ENCODE peak calls at places on chromosomes 5 and 9, in seven cellular contexts. R is LoVo; Z is stimulated activated CD4-positive, alpha-beta T cell treated with anti-CD3 and anti-CD28 coated beads, Interleukin-4, amount 100 ng/mL, for 24 hours; D is nucleus accumbens; N is AG08396; H is HT-29; W is NAMALWA. T is an unnamed sample.

GRCh38 chr9:114905160-114905940 is 25.0 kb downstream of the TNFSF8 start:
- DNase-seq in R (no peak), Z (no peak), D (no peak), N (no peak), H (no peak), W (no peak), T (no peak)

GRCh38 chr5:134130239-134130945 is 15.9 kb downstream of the TCF7 start:
- DNase-seq in R (no peak), Z (no peak), D (no peak), N (no peak), H (no peak), W (no peak), T (no peak)

GRCh38 chr9:127021664-127022337 is 100.6 kb downstream of the ANGPTL2 start:
- DNase-seq in R (no peak), Z (no peak), D (no peak), N (peak; percentile 91), H (no peak), W (no peak), T (peak; percentile 86)

GRCh38 chr9:82810902-82811301 is 252.0 kb downstream of the RASEF start:
- DNase-seq in R (peak; percentile 54), Z (no peak), D (no peak), N (no peak), H (peak; percentile 69), W (no peak), T (no peak)

GRCh38 chr5:14212838-14213237 is 69.7 kb downstream of the TRIO start:
- DNase-seq in R (no peak), Z (no peak), D (no peak), N (no peak), H (peak; percentile 47), W (peak; percentile 72), T (no peak)

GRCh38 chr5:157917909-157918809 is 59.2 kb upstream of the CLINT1 start:
- DNase-seq in R (peak; percentile 73), Z (peak; percentile 71), D (no peak), N (peak; percentile 49), H (peak; percentile 79), W (peak; percentile 69), T (no peak)

GRCh38 chr5:73274870-73275756 is 102.1 kb downstream of the TMEM174 start:
- DNase-seq in R (no peak), Z (no peak), D (peak; percentile 13), N (no peak), H (no peak), W (no peak), T (peak; percentile 81)

GRCh38 chr5:18394154-18394804 is 760.0 kb downstream of the TAF11L14 start:
- DNase-seq in R (peak; percentile 52), Z (peak; percentile 54), D (peak; percentile 37), N (peak; percentile 25), H (peak; percentile 75), W (peak; percentile 61), T (peak; percentile 69)

GRCh38 chr9:134390537-134390936 is 64.3 kb downstream of the RXRA start:
- DNase-seq in R (no peak), Z (peak; percentile 80), D (no peak), N (no peak), H (no peak), W (no peak), T (no peak)

GRCh38 chr5:94524841-94525697 is 93.3 kb downstream of the KIAA0825 start:
- DNase-seq in R (peak; percentile 60), Z (no peak), D (no peak), N (peak; percentile 19), H (peak; percentile 41), W (peak; percentile 68), T (no peak)

GRCh38 chr5:14204785-14205321 is 61.7 kb downstream of the TRIO start:
- DNase-seq in R (peak; percentile 72), Z (no peak), D (no peak), N (no peak), H (peak; percentile 92), W (peak; percentile 65), T (no peak)

GRCh38 chr5:106020889-106021288 is 1649.8 kb downstream of the EFNA5 start:
- DNase-seq in R (no peak), Z (no peak), D (no peak), N (no peak), H (no peak), W (no peak), T (no peak)

GRCh38 chr9:134575103-134575816 is 66.3 kb upstream of the COL5A1 start:
- DNase-seq in R (no peak), Z (no peak), D (no peak), N (no peak), H (no peak), W (no peak), T (no peak)

GRCh38 chr5:98927988-98928801 is 612 bp downstream of the CHD1 start:
- DNase-seq in R (peak; percentile 36), Z (peak; percentile 50), D (peak; percentile 35), N (peak; percentile 66), H (no peak), W (peak; percentile 60), T (peak; percentile 45)

GRCh38 chr5:82050955-82051354 is 79.1 kb downstream of the ATG10 start:
- DNase-seq in R (no peak), Z (no peak), D (no peak), N (no peak), H (no peak), W (no peak), T (no peak)

GRCh38 chr5:132209131-132209530 is 18.5 kb downstream of the P4HA2 start:
- DNase-seq in R (no peak), Z (no peak), D (no peak), N (peak; percentile 35), H (no peak), W (no peak), T (no peak)

GRCh38 chr9:129987047-129987446 is 55.9 kb downstream of the FNBP1 start:
- DNase-seq in R (no peak), Z (peak; percentile 47), D (no peak), N (no peak), H (no peak), W (no peak), T (no peak)

GRCh38 chr9:68780735-68781134 is 75.7 kb downstream of the PIP5K1B start:
- DNase-seq in R (no peak), Z (peak; percentile 13), D (no peak), N (no peak), H (peak; percentile 41), W (peak; percentile 26), T (no peak)

T was measured in head of caudate nucleus.